ENCODE peak calls at places on chromosome 14, in nine cellular contexts. Z is cardiac septum; X is NCI-H1092 treated with DMSO at 0.1 percent for 48 hours; I is T1000; P is Kasumi-1; A is Ammon's horn; W is ascending aorta; K is T-helper 1 cell; B is CD4-positive, alpha-beta memory T cell. T is an unnamed sample.

GRCh38 chr14:105865266-105865903 is 339.0 kb downstream of the TMEM121 start:
- DNase-seq in Z (peak; percentile 53), X (peak; percentile 53), I (no peak), P (no peak), A (no peak), W (no peak), K (peak; percentile 8), B (no peak), T (no peak)

GRCh38 chr14:69633238-69633637 is 21.8 kb downstream of the SUSD6 start:
- DNase-seq in Z (no peak), X (no peak), I (no peak), P (no peak), A (no peak), W (no peak), K (no peak), B (no peak), T (no peak)

GRCh38 chr14:100330007-100330344 is 6.8 kb downstream of the SLC25A47 start:
- DNase-seq in Z (no peak), X (no peak), I (no peak), P (no peak), A (no peak), W (no peak), K (no peak), B (no peak), T (no peak)

GRCh38 chr14:92529895-92530294 is 16.3 kb downstream of the RIN3 start:
- DNase-seq in Z (no peak), X (no peak), I (no peak), P (no peak), A (no peak), W (no peak), K (no peak), B (no peak), T (no peak)

GRCh38 chr14:37673439-37673838 is 78.0 kb downstream of the TTC6 start:
- DNase-seq in Z (no peak), X (no peak), I (no peak), P (no peak), A (peak; percentile 5), W (no peak), K (no peak), B (no peak), T (no peak)

GRCh38 chr14:100392266-100392850 is 69.2 kb downstream of the SLC25A47 start:
- DNase-seq in Z (no peak), X (no peak), I (no peak), P (no peak), A (no peak), W (no peak), K (no peak), B (no peak), T (no peak)

GRCh38 chr14:37865719-37866549 is 270.5 kb downstream of the TTC6 start:
- DNase-seq in Z (no peak), X (no peak), I (no peak), P (no peak), A (no peak), W (no peak), K (no peak), B (no peak), T (no peak)

GRCh38 chr14:29222671-29223268 is 456.2 kb downstream of the FOXG1 start:
- DNase-seq in Z (no peak), X (peak; percentile 84), I (no peak), P (peak; percentile 74), A (peak; percentile 76), W (no peak), K (no peak), B (no peak), T (peak; percentile 19)